ENCODE peak calls at places on chromosomes 11 and 22, in four cellular contexts. R is ELR, N is left ventricle myocardium inferior, K is hypothalamus. W is an unnamed sample.

GRCh38 chr22:31637375-31637937 is 24.6 kb downstream of the PISD start:
- DNase-seq in R (no peak), N (peak; percentile 40), K (no peak), W (no peak)

GRCh38 chr11:125376856-125377255 is 119.2 kb downstream of the FEZ1 start:
- DNase-seq in N (no peak), R (no peak), K (no peak), W (no peak)

GRCh38 chr11:93614111-93614784 is 47.2 kb upstream of the CEP295 start:
- DNase-seq in K (no peak), N (no peak), R (peak; percentile 14), W (no peak)

GRCh38 chr11:76783901-76784813 is 1.0 kb downstream of the TSKU start:
- DNase-seq in N (peak; percentile 68), R (peak; percentile 88), K (peak; percentile 30), W (peak; percentile 50)

GRCh38 chr11:11817957-11818356 is 23.8 kb upstream of the USP47 start:
- DNase-seq in K (no peak), N (no peak), R (no peak), W (no peak)

GRCh38 chr11:12135185-12135584 is 24.8 kb downstream of the MICAL2 start:
- DNase-seq in K (no peak), N (no peak), R (no peak), W (no peak)

GRCh38 chr11:47204633-47204989 is 10.2 kb upstream of the DDB2 start:
- DNase-seq in N (no peak), K (no peak), R (peak; percentile 77), W (no peak)

GRCh38 chr22:45925811-45926351 is 51.1 kb downstream of the WNT7B start:
- DNase-seq in N (no peak), K (no peak), R (peak; percentile 70), W (no peak)

GRCh38 chr11:101321222-101321621 is 191.6 kb upstream of the PGR start:
- DNase-seq in K (no peak), R (no peak), N (no peak), W (no peak)

GRCh38 chr11:64224151-64224890 is 1.7 kb downstream of the TRPT1 start:
- DNase-seq in N (no peak), K (no peak), R (peak; percentile 60), W (no peak)

GRCh38 chr11:75505966-75506692 is 19.6 kb downstream of the GDPD5 start:
- DNase-seq in N (peak; percentile 46), K (no peak), R (no peak), W (no peak)

GRCh38 chr11:103863497-103863896 is 172.9 kb upstream of the DDI1 start:
- DNase-seq in N (no peak), R (peak; percentile 72), K (no peak), W (no peak)

GRCh38 chr22:32042924-32043323 is at the start of gene SLC5A1:
- DNase-seq in R (no peak), N (no peak), K (no peak), W (peak; percentile 58)

GRCh38 chr11:13772223-13773046 is 104.0 kb downstream of the FAR1 start:
- DNase-seq in R (peak; percentile 72), N (no peak), K (no peak), W (no peak)

GRCh38 chr11:88523362-88524028 is 186.0 kb upstream of the CTSC start:
- DNase-seq in K (no peak), R (peak; percentile 77), N (no peak), W (no peak)

GRCh38 chr11:109249597-109249996 is 172.4 kb upstream of the C11orf87 start:
- DNase-seq in R (no peak), N (no peak), K (no peak), W (no peak)

GRCh38 chr11:12372111-12372510 is 5.3 kb upstream of the PARVA start:
- DNase-seq in N (no peak), K (no peak), R (no peak), W (no peak)

GRCh38 chr11:130624946-130625345 is 176.5 kb downstream of the ADAMTS15 start:
- DNase-seq in R (no peak), N (no peak), K (no peak), W (no peak)

GRCh38 chr22:35863432-35863831 is 145.8 kb downstream of the APOL5 start:
- DNase-seq in N (no peak), R (no peak), K (no peak), W (no peak)

GRCh38 chr11:117415358-117415896 is 87.8 kb downstream of the CEP164 start:
- DNase-seq in K (no peak), N (no peak), R (no peak), W (no peak)

GRCh38 chr22:48751539-48752437 is 1075.9 kb downstream of the BRD1 start:
- DNase-seq in N (no peak), R (no peak), K (no peak), W (no peak)

GRCh38 chr11:99325807-99326206 is 305.1 kb downstream of the CNTN5 start:
- DNase-seq in K (no peak), N (no peak), R (peak; percentile 93), W (no peak)

GRCh38 chr11:44596541-44597276 is 31.2 kb downstream of the CD82 start:
- DNase-seq in N (no peak), K (peak; percentile 39), R (no peak), W (no peak)

GRCh38 chr11:57598831-57599155 is 1.3 kb downstream of the SERPING1 start:
- DNase-seq in K (no peak), N (no peak), R (peak; percentile 16), W (no peak)

GRCh38 chr22:45960477-45961386 is 16.2 kb downstream of the WNT7B start:
- DNase-seq in K (no peak), N (no peak), R (no peak), W (no peak)

GRCh38 chr22:21444701-21445436 is 22.3 kb upstream of the TMEM191C start:
- DNase-seq in N (no peak), R (no peak), K (no peak), W (peak; percentile 35)

GRCh38 chr11:29153078-29153477 is 863.8 kb downstream of the KCNA4 start:
- DNase-seq in R (no peak), K (no peak), N (no peak), W (no peak)

GRCh38 chr11:11764428-11764803 is 77.4 kb upstream of the USP47 start:
- DNase-seq in R (no peak), N (no peak), K (no peak), W (no peak)

GRCh38 chr11:33402066-33402465 is 144.9 kb downstream of the HIPK3 start:
- DNase-seq in R (no peak), N (no peak), K (no peak), W (no peak)

GRCh38 chr11:76102772-76103171 is 103.5 kb downstream of the WNT11 start:
- DNase-seq in R (no peak), N (peak; percentile 59), K (no peak), W (no peak)

GRCh38 chr11:125165664-125166346 is 1.3 kb downstream of the PKNOX2 start:
- DNase-seq in K (peak; percentile 15), N (no peak), R (peak; percentile 30), W (no peak)

GRCh38 chr22:50274311-50274710 is 4.1 kb upstream of the MAPK11 start:
- DNase-seq in N (peak; percentile 54), R (peak; percentile 73), K (peak; percentile 56), W (no peak)

GRCh38 chr22:22682807-22683667 is 38.6 kb downstream of the GGTLC2 start:
- DNase-seq in N (no peak), K (no peak), R (peak; percentile 14), W (no peak)

GRCh38 chr11:21969841-21970240 is 223.0 kb upstream of the ANO5 start:
- DNase-seq in R (no peak), N (no peak), K (no peak), W (no peak)

GRCh38 chr22:38018938-38019827 is 34.8 kb upstream of the SOX10 start:
- DNase-seq in K (peak; percentile 55), N (no peak), R (no peak), W (no peak)

GRCh38 chr11:27971256-27971655 is 136.7 kb downstream of the KIF18A start:
- DNase-seq in N (no peak), K (no peak), R (peak; percentile 41), W (no peak)

GRCh38 chr11:77201991-77202841 is 74.2 kb downstream of the MYO7A start:
- DNase-seq in K (no peak), R (no peak), N (no peak), W (no peak)